ENCODE peak calls at places on chromosomes 11 and 22, in four cellular contexts. Y is K562, X is HCT116, K is HepG2. D is an unnamed sample.
A peak's percentile ranks its signal among the peaks of the same experiment; 100 is the strongest.

GRCh38 chr11:66247295-66247694 is 21.1 kb upstream of the RAB1B start:
- DNase-seq in Y (no peak), X (no peak), K (no peak), D (no peak)

GRCh38 chr11:1573077-1573846 is 1.2 kb upstream of the DUSP8 start:
- DNase-seq in Y (no peak), X (no peak), K (no peak), D (no peak)

GRCh38 chr11:107769189-107769588 is 57.3 kb upstream of the SLN start:
- DNase-seq in Y (no peak), X (peak; percentile 23), K (peak; percentile 7), D (peak; percentile 54)

GRCh38 chr11:19713221-19714092 is 820 bp downstream of the NAV2 start:
- DNase-seq in Y (no peak), X (no peak), K (no peak), D (no peak)

GRCh38 chr11:69385832-69386415 is 92.0 kb downstream of the MYEOV start:
- DNase-seq in Y (no peak), X (no peak), K (no peak), D (no peak)

GRCh38 chr22:29098296-29098695 is 25.5 kb downstream of the KREMEN1 start:
- DNase-seq in Y (no peak), X (no peak), K (no peak), D (no peak)

GRCh38 chr22:16989915-16990314 is 18.1 kb downstream of the GAB4 start:
- DNase-seq in Y (no peak), X (no peak), K (no peak), D (no peak)

GRCh38 chr11:14583252-14584105 is 60.1 kb upstream of the PDE3B start:
- DNase-seq in Y (no peak), X (no peak), K (peak; percentile 85), D (no peak)

GRCh38 chr22:44625981-44626687 is 75.9 kb upstream of the PRR5 start:
- DNase-seq in Y (peak; percentile 81), X (peak; percentile 38), K (peak; percentile 51), D (peak; percentile 33)

GRCh38 chr11:58179648-58180047 is 9.2 kb upstream of the OR9Q2 start:
- DNase-seq in Y (peak; percentile 13), X (no peak), K (no peak), D (no peak)

GRCh38 chr11:130847517-130847916 is 68.8 kb downstream of the SNX19 start:
- DNase-seq in Y (no peak), X (peak; percentile 46), K (peak; percentile 9), D (peak; percentile 67)

GRCh38 chr11:2652362-2652761 is 47.4 kb downstream of the KCNQ1OT1 start:
- DNase-seq in Y (no peak), X (no peak), K (no peak), D (no peak)

GRCh38 chr22:48440176-48440575 is 1387.5 kb downstream of the BRD1 start:
- DNase-seq in Y (no peak), X (no peak), K (no peak), D (no peak)

GRCh38 chr11:11415786-11416390 is 62.8 kb upstream of the CSNK2A3 start:
- DNase-seq in Y (no peak), X (no peak), K (no peak), D (no peak)

GRCh38 chr11:67609316-67609715 is 2.6 kb downstream of the NDUFV1 start:
- DNase-seq in Y (no peak), X (no peak), K (no peak), D (no peak)

GRCh38 chr11:111573821-111574249 is 28.4 kb upstream of the SIK2 start:
- DNase-seq in Y (no peak), X (no peak), K (no peak), D (no peak)

GRCh38 chr22:49305966-49306631 is 521.6 kb downstream of the BRD1 start:
- DNase-seq in Y (no peak), X (no peak), K (no peak), D (no peak)

GRCh38 chr22:45077286-45077685 is 67.5 kb upstream of the PHF21B start:
- DNase-seq in Y (no peak), X (no peak), K (no peak), D (no peak)

GRCh38 chr11:19398772-19399542 is 158.2 kb upstream of the E2F8 start:
- DNase-seq in Y (no peak), X (no peak), K (no peak), D (no peak)

GRCh38 chr11:119370486-119371046 is 10.9 kb downstream of the USP2 start:
- DNase-seq in Y (no peak), X (no peak), K (peak; percentile 71), D (no peak)

GRCh38 chr11:475941-476340 is 25.9 kb downstream of the PTDSS2 start:
- DNase-seq in Y (no peak), X (no peak), K (no peak), D (no peak)

GRCh38 chr11:44671234-44671633 is 55.5 kb upstream of the TSPAN18 start:
- DNase-seq in Y (no peak), X (no peak), K (no peak), D (no peak)

GRCh38 chr11:72605958-72606357 is 68.3 kb downstream of the PDE2A start:
- DNase-seq in Y (no peak), X (no peak), K (no peak), D (no peak)
- TF ChIP-seq POLR2AphosphoS5 in Y (no peak), X (no peak), K (no peak), D (no peak)

DNA sequence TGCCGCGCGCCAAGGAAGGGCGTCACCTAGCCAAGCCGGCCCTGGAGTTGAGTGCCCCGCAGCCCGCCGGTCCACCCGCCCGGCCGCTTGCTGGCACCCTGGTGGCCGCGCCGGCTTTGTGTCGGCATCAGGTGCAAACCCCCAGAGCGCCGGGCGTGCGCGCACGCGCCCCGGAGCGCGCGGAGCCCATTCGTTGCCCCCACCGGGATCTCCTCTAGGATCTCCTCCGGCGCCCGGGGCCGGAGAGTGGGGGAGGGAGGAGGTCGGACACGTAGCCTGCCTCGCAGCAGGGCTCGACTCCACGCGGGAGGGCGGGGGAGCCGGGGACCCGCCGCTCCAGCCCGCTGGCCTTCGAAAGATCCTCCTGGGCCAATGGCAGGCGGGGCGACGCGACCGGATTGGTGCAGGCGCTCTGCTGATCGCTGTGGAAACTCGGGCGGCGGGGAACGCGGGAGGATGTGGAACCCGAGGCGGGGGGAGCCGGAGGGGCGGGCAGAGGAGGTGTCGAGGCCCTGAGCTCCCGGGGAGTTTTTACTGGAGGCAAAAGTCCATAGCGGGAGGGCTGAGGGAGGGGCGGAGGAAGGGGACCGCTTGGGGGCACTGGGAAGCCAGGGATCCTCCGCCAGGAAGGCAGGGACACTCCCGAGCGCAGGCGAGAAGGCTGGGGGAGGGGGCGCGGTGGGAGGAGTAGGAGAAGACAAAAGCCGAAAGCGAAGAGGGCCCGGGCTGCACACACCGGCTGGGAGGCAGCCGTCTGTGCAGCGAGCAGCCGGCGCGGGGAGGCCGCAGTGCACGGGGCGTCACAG is at the start of gene FADS2:
- DNase-seq in Y (no peak), X (no peak), K (peak; percentile 55), D (no peak)
- TF ChIP-seq TCF7L2 in Y (no peak), X (no peak), K (no peak), D (peak; percentile 62)

DNA sequence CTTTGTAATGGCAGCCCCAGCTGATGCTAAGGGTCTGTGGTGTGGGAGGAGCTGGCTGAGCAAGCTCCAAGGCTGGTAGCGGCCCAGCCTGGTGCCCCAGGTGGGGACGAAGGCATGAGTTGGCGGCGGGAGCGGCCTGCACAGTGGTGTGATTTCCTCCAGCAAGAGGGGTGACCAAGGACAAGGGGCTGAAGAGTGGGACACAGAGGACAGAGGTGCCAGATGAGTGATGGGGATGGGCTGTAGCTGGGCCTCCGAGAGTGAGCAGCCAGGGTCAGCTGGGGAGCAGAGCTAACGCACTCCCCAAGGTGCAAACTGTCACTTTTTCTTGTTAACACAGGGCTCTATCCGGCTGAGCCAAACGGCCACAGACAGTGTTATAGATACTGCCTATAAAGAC is 229.2 kb upstream of the TBCEL start:
- DNase-seq in Y (no peak), X (no peak), K (no peak), D (no peak)
- H3K27me3 ChIP-seq in Y (peaks cover 6% of the 10 kb centered on the region), X (peaks cover 52% of the 10 kb centered on the region), K (peaks cover 36% of the 10 kb centered on the region), D (peaks cover 20% of the 10 kb centered on the region)

GRCh38 chr22:21684492-21685163 is 18.8 kb downstream of the PPIL2 start:
- DNase-seq in Y (peak; percentile 51), X (no peak), K (no peak), D (no peak)

GRCh38 chr22:21683401-21683811 is 17.6 kb downstream of the PPIL2 start:
- DNase-seq in Y (peak; percentile 57), X (no peak), K (no peak), D (no peak)

GRCh38 chr22:21686634-21687393 is 21.0 kb downstream of the PPIL2 start:
- DNase-seq in Y (peak; percentile 59), X (no peak), K (no peak), D (no peak)

GRCh38 chr22:21686193-21686608 is 20.4 kb downstream of the PPIL2 start:
- DNase-seq in Y (peak; percentile 67), X (no peak), K (no peak), D (no peak)

GRCh38 chr22:21685164-21685513 is 19.3 kb downstream of the PPIL2 start:
- DNase-seq in Y (peak; percentile 62), X (no peak), K (no peak), D (no peak)
- TF ChIP-seq POLR2AphosphoS5 in Y (no peak), X (no peak), K (no peak), D (no peak)